ENCODE peak calls at places on chromosomes 16 and 17, in ten cellular contexts. Q, Y, J, K, R, T, D, A, G and N are unnamed samples.

GRCh38 chr16:64841482-64841881 is 280.4 kb downstream of the CDH11 start:
- DNase-seq in Q (no peak), Y (no peak), J (no peak), K (no peak), R (no peak), T (no peak), D (peak; percentile 5), A (no peak), G (no peak), N (no peak)

GRCh38 chr17:58324409-58325288 is 3.9 kb downstream of the TSPOAP1 start:
- DNase-seq in Q (no peak), Y (no peak), J (peak; percentile 69), K (no peak), R (no peak), T (no peak), D (peak; percentile 56), A (no peak), G (no peak), N (no peak)

GRCh38 chr17:75819723-75820410 is 24.3 kb downstream of the UNC13D start:
- DNase-seq in Q (no peak), Y (no peak), J (no peak), K (no peak), R (no peak), T (no peak), D (no peak), A (no peak), G (no peak), N (no peak)

GRCh38 chr17:4808378-4808767 is 1.4 kb downstream of the PLD2 start:
- DNase-seq in Q (no peak), Y (no peak), J (peak; percentile 80), K (no peak), R (peak; percentile 74), T (no peak), D (no peak), A (no peak), G (no peak), N (no peak)

GRCh38 chr17:37744633-37744927 is 279 bp downstream of the HNF1B start:
- DNase-seq in Q (no peak), Y (no peak), J (no peak), K (no peak), R (no peak), T (no peak), D (no peak), A (no peak), G (no peak), N (no peak)

GRCh38 chr16:15885560-15886001 is 2.8 kb downstream of the CEP20 start:
- DNase-seq in Q (no peak), Y (no peak), J (no peak), K (no peak), R (no peak), T (no peak), D (no peak), A (no peak), G (no peak), N (no peak)

GRCh38 chr16:27189335-27189972 is 13.9 kb upstream of the KDM8 start:
- DNase-seq in Q (no peak), Y (no peak), J (peak; percentile 28), K (no peak), R (no peak), T (no peak), D (no peak), A (no peak), G (no peak), N (no peak)

GRCh38 chr17:4998027-4998665 is 396 bp downstream of the KIF1C start:
- DNase-seq in Q (peak; percentile 43), Y (no peak), J (peak; percentile 58), K (no peak), R (peak; percentile 57), T (no peak), D (no peak), A (peak; percentile 77), G (no peak), N (no peak)

GRCh38 chr17:15404116-15404730 is 62.8 kb upstream of the TEKT3 start:
- DNase-seq in Q (no peak), Y (no peak), J (no peak), K (no peak), R (no peak), T (no peak), D (no peak), A (no peak), G (no peak), N (no peak)

GRCh38 chr16:11801481-11802021 is 4.5 kb upstream of the ZC3H7A start:
- DNase-seq in Q (no peak), Y (no peak), J (no peak), K (no peak), R (no peak), T (no peak), D (peak; percentile 4), A (no peak), G (no peak), N (no peak)

GRCh38 chr16:69938981-69939820 is 11.9 kb upstream of the CLEC18A start:
- DNase-seq in Q (no peak), Y (no peak), J (no peak), K (no peak), R (no peak), T (no peak), D (no peak), A (no peak), G (no peak), N (no peak)

GRCh38 chr17:40545660-40546059 is 19.6 kb downstream of the CCR7 start:
- DNase-seq in Q (peak; percentile 9), Y (peak; percentile 9), J (peak; percentile 1), K (no peak), R (no peak), T (no peak), D (no peak), A (peak; percentile 51), G (no peak), N (no peak)

GRCh38 chr17:71726320-71726719 is 394.5 kb upstream of the SOX9 start:
- DNase-seq in Q (no peak), Y (no peak), J (no peak), K (no peak), R (no peak), T (no peak), D (no peak), A (no peak), G (no peak), N (no peak)

GRCh38 chr17:76382305-76382802 is 2.1 kb upstream of the SPHK1 start:
- DNase-seq in Q (no peak), Y (peak; percentile 54), J (no peak), K (no peak), R (no peak), T (no peak), D (no peak), A (peak; percentile 73), G (no peak), N (no peak)

GRCh38 chr16:635573-636205 is 416 bp downstream of the METTL26 start:
- DNase-seq in Q (no peak), Y (no peak), J (no peak), K (no peak), R (no peak), T (no peak), D (no peak), A (no peak), G (no peak), N (no peak)

GRCh38 chr16:633336-634050 is 2.6 kb downstream of the METTL26 start:
- DNase-seq in Q (no peak), Y (no peak), J (no peak), K (no peak), R (no peak), T (no peak), D (no peak), A (no peak), G (no peak), N (no peak)

GRCh38 chr16:634051-634670 is 1.9 kb downstream of the METTL26 start:
- DNase-seq in Q (no peak), Y (no peak), J (no peak), K (no peak), R (no peak), T (no peak), D (no peak), A (no peak), G (no peak), N (no peak)

GRCh38 chr16:636206-637080 is at the start of gene METTL26:
- DNase-seq in Q (peak; percentile 98), Y (peak; percentile 94), J (peak; percentile 97), K (peak; percentile 91), R (peak; percentile 96), T (peak; percentile 81), D (peak; percentile 88), A (peak; percentile 98), G (peak; percentile 90), N (peak; percentile 86)

GRCh38 chr16:634996-635395 is 1.1 kb downstream of the METTL26 start:
- DNase-seq in Q (no peak), Y (no peak), J (no peak), K (no peak), R (peak; percentile 6), T (no peak), D (no peak), A (no peak), G (no peak), N (no peak)
- H3K27ac ChIP-seq in Q (peak overlapping the region; percentile 97), Y (peak overlapping the region; percentile 100), J (no peak overlapping the region), K (no peak overlapping the region), R (no peak overlapping the region), T (no peak overlapping the region), D (no peak overlapping the region), A (no peak overlapping the region), G (no peak overlapping the region), N (no peak overlapping the region)

DNA sequence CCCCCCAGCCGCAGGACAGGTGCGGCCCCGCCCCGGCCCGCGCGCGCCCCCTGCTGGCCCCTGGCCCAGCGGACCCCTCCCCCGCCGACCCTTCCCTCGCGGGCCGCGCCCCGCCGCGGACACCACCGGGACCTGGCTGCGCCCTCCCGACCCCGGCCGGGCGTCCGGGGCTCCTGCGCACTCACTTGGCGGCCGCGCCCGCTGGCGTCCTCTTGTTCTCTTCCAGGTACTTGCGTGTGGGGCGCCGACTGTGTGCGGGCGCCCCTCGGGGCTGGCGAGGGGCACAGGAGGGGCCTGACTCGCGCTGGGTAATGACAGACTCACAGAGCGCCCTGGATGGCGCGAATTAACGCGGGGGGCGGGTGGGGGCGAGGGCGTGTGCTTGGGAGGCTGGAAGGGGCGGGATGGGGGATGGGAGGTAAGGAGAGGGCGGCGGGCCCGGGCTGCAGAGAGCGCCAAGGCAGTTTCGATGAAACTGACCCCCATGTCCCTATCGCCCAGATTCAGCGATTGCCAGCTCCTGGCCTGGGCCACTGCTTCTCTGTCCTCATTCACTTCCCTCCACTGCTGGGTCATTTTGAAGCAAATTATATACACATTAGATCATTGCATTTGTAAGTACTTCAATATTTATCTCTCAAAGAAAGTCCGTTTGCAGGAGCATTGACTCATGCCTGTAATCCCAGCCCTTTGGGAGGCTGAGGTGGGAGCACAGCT is 445 bp upstream of the DBNDD1 start:
- DNase-seq in Q (no peak), Y (no peak), J (peak; percentile 40), K (peak; percentile 62), R (no peak), T (no peak), D (peak; percentile 44), A (no peak), G (peak; percentile 59), N (no peak)
- H3K27ac ChIP-seq in Q (no peak overlapping the region), Y (no peak overlapping the region), J (peak overlapping the region; percentile 80), K (no peak overlapping the region), R (peak overlapping the region; percentile 43), T (peak overlapping the region; percentile 80), D (peak overlapping the region; percentile 69), A (peak overlapping the region; percentile 36), G (no peak overlapping the region), N (peak overlapping the region; percentile 26)

GRCh38 chr17:77886387-77886728 is 72.1 kb upstream of the TNRC6C start:
- DNase-seq in Q (no peak), Y (no peak), J (peak; percentile 41), K (no peak), R (no peak), T (no peak), D (no peak), A (no peak), G (no peak), N (no peak)
- H3K27ac ChIP-seq in Q (no peak overlapping the region), Y (peak overlapping the region; percentile 81), J (no peak overlapping the region), K (no peak overlapping the region), R (peak overlapping the region; percentile 77), T (no peak overlapping the region), D (no peak overlapping the region), A (peak overlapping the region; percentile 80), G (no peak overlapping the region), N (no peak overlapping the region)

GRCh38 chr16:4182581-4183257 is 59.2 kb downstream of the SRL start:
- DNase-seq in Q (no peak), Y (no peak), J (no peak), K (no peak), R (no peak), T (no peak), D (no peak), A (no peak), G (no peak), N (no peak)
- H3K27ac ChIP-seq in Q (peak overlapping the region; percentile 93), Y (peak overlapping the region; percentile 98), J (peak overlapping the region; percentile 94), K (no peak overlapping the region), R (peak overlapping the region; percentile 94), T (peak overlapping the region; percentile 98), D (peak overlapping the region; percentile 94), A (peak overlapping the region; percentile 93), G (no peak overlapping the region), N (peak overlapping the region; percentile 92)